ENCODE peak calls at places on chromosomes 6 and 20, in six cellular contexts. L, J, W, Y, T and E are unnamed samples.
A peak's percentile ranks its signal among the peaks of the same experiment; 100 is the strongest.

GRCh38 chr20:57930328-57930727 is 220.5 kb upstream of the PMEPA1 start:
- DNase-seq in T (no peak), J (no peak), L (no peak), W (no peak), Y (no peak), E (no peak)

GRCh38 chr6:125558907-125559306 is 190.5 kb upstream of the HEY2 start:
- DNase-seq in W (no peak), Y (no peak), J (no peak), L (no peak), T (no peak), E (no peak)

GRCh38 chr6:169312658-169313346 is 59.2 kb upstream of the THBS2 start:
- DNase-seq in J (peak; percentile 84), Y (no peak), W (no peak), T (no peak), L (no peak), E (no peak)

GRCh38 chr6:22145823-22146379 is 150.9 kb downstream of the PRL start:
- DNase-seq in Y (peak; percentile 69), J (peak; percentile 69), T (peak; percentile 6), W (no peak), L (no peak), E (no peak)

GRCh38 chr6:155103816-155104366 is 108.8 kb downstream of the TIAM2 start:
- DNase-seq in T (peak; percentile 66), J (peak; percentile 49), W (no peak), L (no peak), Y (peak; percentile 53), E (no peak)

GRCh38 chr6:50845499-50846108 is 26.9 kb downstream of the TFAP2B start:
- DNase-seq in L (no peak), T (no peak), J (no peak), W (no peak), Y (peak; percentile 77), E (no peak)

GRCh38 chr6:125871365-125871764 is 80.6 kb downstream of the NCOA7 start:
- DNase-seq in T (no peak), W (no peak), L (no peak), J (peak; percentile 12), Y (no peak), E (no peak)

GRCh38 chr6:42230320-42231034 is 12.8 kb upstream of the MRPS10 start:
- DNase-seq in L (no peak), W (no peak), T (peak; percentile 20), J (no peak), Y (peak; percentile 57), E (no peak)

GRCh38 chr20:63699466-63700198 is 3.2 kb downstream of the TNFRSF6B start:
- DNase-seq in T (no peak), W (no peak), J (no peak), L (peak; percentile 30), Y (no peak), E (peak; percentile 22)

GRCh38 chr6:134447423-134447822 is 129.5 kb upstream of the SGK1 start:
- DNase-seq in W (no peak), L (no peak), J (peak; percentile 77), T (no peak), Y (no peak), E (no peak)

GRCh38 chr6:75431379-75431778 is 62.2 kb downstream of the FILIP1 start:
- DNase-seq in L (no peak), W (peak; percentile 13), T (peak; percentile 6), Y (no peak), J (peak; percentile 57), E (no peak)

GRCh38 chr6:160992323-160993314 is 1.1 kb downstream of the MAP3K4 start:
- DNase-seq in Y (peak; percentile 81), T (peak; percentile 60), W (no peak), J (peak; percentile 82), L (peak; percentile 39), E (no peak)

GRCh38 chr6:125044066-125044465 is 81.8 kb downstream of the RNF217 start:
- DNase-seq in Y (no peak), W (no peak), L (no peak), J (no peak), T (no peak), E (no peak)

GRCh38 chr20:5135363-5136012 is 8.7 kb downstream of the CDS2 start:
- DNase-seq in J (no peak), L (no peak), T (no peak), W (no peak), Y (no peak), E (no peak)

GRCh38 chr6:137056121-137056880 is 11.5 kb upstream of the IL20RA start:
- DNase-seq in Y (no peak), W (no peak), J (no peak), T (no peak), L (no peak), E (no peak)

GRCh38 chr6:159097256-159097655 is 52.5 kb upstream of the TAGAP start:
- DNase-seq in L (no peak), J (no peak), Y (no peak), T (peak; percentile 94), W (no peak), E (no peak)

GRCh38 chr6:121733216-121733615 is 297.8 kb downstream of the GJA1 start:
- DNase-seq in L (no peak), W (no peak), T (no peak), J (peak; percentile 12), Y (no peak), E (no peak)

GRCh38 chr6:112215901-112216300 is 38.5 kb downstream of the LAMA4 start:
- DNase-seq in J (no peak), Y (no peak), T (no peak), L (no peak), W (no peak), E (no peak)

GRCh38 chr6:166257911-166258318 is 50.3 kb downstream of the PRR18 start:
- DNase-seq in J (no peak), T (peak; percentile 65), Y (no peak), L (no peak), W (no peak), E (no peak)

GRCh38 chr20:48740269-48740603 is 87.6 kb downstream of the PREX1 start:
- DNase-seq in L (no peak), Y (no peak), T (no peak), W (no peak), J (no peak), E (no peak)

GRCh38 chr6:138371720-138372119 is 6.0 kb upstream of the SMIM28 start:
- DNase-seq in J (peak; percentile 32), W (no peak), T (no peak), Y (no peak), L (no peak), E (no peak)

GRCh38 chr20:32575805-32576204 is 9.3 kb downstream of the NOL4L start:
- DNase-seq in W (no peak), Y (no peak), T (no peak), L (no peak), J (no peak), E (no peak)

GRCh38 chr6:150369408-150369807 is 596 bp downstream of the IYD start:
- DNase-seq in Y (no peak), W (no peak), J (no peak), T (no peak), L (no peak), E (no peak)

GRCh38 chr6:148884461-148884860 is 137.6 kb downstream of the UST start:
- DNase-seq in L (peak; percentile 55), T (no peak), Y (no peak), J (no peak), W (no peak), E (no peak)

GRCh38 chr6:113694278-113695077 is 162.7 kb upstream of the MARCKS start:
- DNase-seq in Y (no peak), T (no peak), J (peak; percentile 67), L (no peak), W (no peak), E (no peak)

GRCh38 chr6:84428300-84428907 is 201.0 kb upstream of the CEP162 start:
- DNase-seq in T (peak; percentile 55), W (no peak), J (peak; percentile 73), Y (peak; percentile 78), L (no peak), E (no peak)

GRCh38 chr6:113248532-113248931 is 608.6 kb upstream of the MARCKS start:
- DNase-seq in L (no peak), W (no peak), J (no peak), Y (no peak), T (no peak), E (no peak)

GRCh38 chr6:54238407-54238806 is 69.8 kb upstream of the TINAG start:
- DNase-seq in W (no peak), J (peak; percentile 89), L (no peak), T (no peak), Y (no peak), E (no peak)

GRCh38 chr20:23147964-23148720 is 62.0 kb upstream of the CD93 start:
- DNase-seq in L (no peak), T (peak; percentile 36), J (peak; percentile 95), Y (no peak), W (peak; percentile 76), E (no peak)

DNA sequence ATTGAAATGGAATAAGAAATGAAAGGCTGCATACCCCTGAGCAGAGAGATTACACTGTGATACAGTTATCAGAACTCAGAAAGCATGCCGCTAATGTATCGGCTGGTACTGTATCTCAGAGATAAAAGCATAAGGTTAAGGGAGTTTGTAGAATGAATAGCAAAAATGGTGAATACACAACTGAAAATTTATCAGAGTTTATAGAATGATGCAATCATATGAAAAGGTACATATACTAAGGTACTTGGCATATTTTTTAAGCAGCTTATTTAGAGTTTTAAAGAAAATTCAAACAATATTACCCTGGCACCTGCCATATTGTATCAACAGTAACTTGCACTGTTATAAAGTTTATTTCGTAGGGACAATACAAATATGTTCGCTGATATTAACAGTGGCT is 364.0 kb downstream of the PHF3 start:
- DNase-seq in T (no peak), J (no peak), L (no peak), Y (no peak), W (no peak), E (no peak)
- TF ChIP-seq CTCF in T (no peak), J (no peak), L (no peak), Y (no peak), W (no peak), E (no peak)

GRCh38 chr6:89037156-89037900 is 43.2 kb upstream of the PNRC1 start:
- DNase-seq in W (no peak), J (no peak), T (no peak), L (no peak), Y (no peak), E (no peak)

GRCh38 chr6:89034586-89035251 is 45.8 kb upstream of the PNRC1 start:
- DNase-seq in J (peak; percentile 99), W (peak; percentile 16), L (no peak), T (no peak), Y (no peak), E (no peak)

GRCh38 chr6:89028774-89029173 is 51.8 kb upstream of the PNRC1 start:
- DNase-seq in J (no peak), L (no peak), Y (no peak), T (no peak), W (no peak), E (no peak)

GRCh38 chr6:89035252-89036106 is 45.1 kb upstream of the PNRC1 start:
- DNase-seq in L (no peak), T (no peak), J (peak; percentile 100), W (peak; percentile 84), Y (no peak), E (peak; percentile 66)

GRCh38 chr6:89032599-89032998 is 48.0 kb upstream of the PNRC1 start:
- DNase-seq in L (no peak), T (no peak), J (peak; percentile 30), Y (no peak), W (no peak), E (no peak)
- TF ChIP-seq CTCF in L (no peak), T (no peak), J (peak; percentile 14), Y (no peak), W (peak; percentile 26), E (no peak)

GRCh38 chr6:25942561-25943147 is 12.2 kb upstream of the SLC17A2 start:
- DNase-seq in W (no peak), Y (peak; percentile 34), L (no peak), T (no peak), J (peak; percentile 75), E (no peak)
- TF ChIP-seq CTCF in W (peak; percentile 36), Y (peak; percentile 76), L (peak; percentile 70), T (peak; percentile 67), J (peak; percentile 73), E (no peak)

GRCh38 chr6:15296249-15296648 is 50.4 kb downstream of the JARID2 start:
- DNase-seq in Y (no peak), L (no peak), T (no peak), J (no peak), W (no peak), E (no peak)
- TF ChIP-seq CTCF in Y (no peak), L (no peak), T (no peak), J (no peak), W (no peak), E (no peak)